ENCODE peak calls at places on chromosomes 13 and 19, in six cellular contexts. N is H7, V is progenitor cell of endocrine pancreas, S is ecto neural progenitor cell, T is lower leg skin, Y is IMR-90. U is an unnamed sample.

GRCh38 chr19:18379803-18380747 is 5.9 kb upstream of the GDF15 start:
- DNase-seq in N (peak), V (peak), S (no peak), T (peak), Y (peak), U (no peak)

GRCh38 chr13:114303700-114304327 is 10.5 kb upstream of the CHAMP1 start:
- DNase-seq in N (no peak), V (no peak), S (no peak), T (no peak), Y (no peak), U (no peak)

GRCh38 chr13:85247780-85248179 is 551.4 kb downstream of the SLITRK6 start:
- DNase-seq in N (no peak), V (no peak), S (no peak), T (no peak), Y (no peak), U (no peak)

GRCh38 chr13:77519808-77520207 is 15.7 kb upstream of the SCEL start:
- DNase-seq in N (no peak), V (no peak), S (no peak), T (no peak), Y (no peak), U (no peak)

GRCh38 chr19:45215391-45216191 is 29.6 kb downstream of the EXOC3L2 start:
- DNase-seq in N (peak), V (peak), S (no peak), T (no peak), Y (no peak), U (no peak)

GRCh38 chr13:34161829-34162544 is 344.0 kb downstream of the RFC3 start:
- DNase-seq in N (no peak), V (no peak), S (no peak), T (no peak), Y (peak), U (no peak)

GRCh38 chr13:26914624-26915023 is 154.0 kb upstream of the GPR12 start:
- DNase-seq in N (no peak), V (no peak), S (no peak), T (peak), Y (no peak), U (no peak)

GRCh38 chr13:84870190-84870589 is 929.0 kb downstream of the SLITRK6 start:
- DNase-seq in N (no peak), V (no peak), S (no peak), T (no peak), Y (no peak), U (no peak)

GRCh38 chr19:50994129-50994528 is 7.3 kb downstream of the KLK8 start:
- DNase-seq in N (no peak), V (no peak), S (no peak), T (no peak), Y (no peak), U (no peak)

GRCh38 chr19:8517551-8518442 is 3.8 kb upstream of the ZNF414 start:
- DNase-seq in N (no peak), V (no peak), S (no peak), T (no peak), Y (no peak), U (peak)

GRCh38 chr19:55777528-55777927 is 8.6 kb downstream of the RFPL4AL1 start:
- DNase-seq in N (no peak), V (no peak), S (no peak), T (no peak), Y (no peak), U (no peak)

GRCh38 chr13:84279166-84279565 is 396.9 kb upstream of the SLITRK1 start:
- DNase-seq in N (no peak), V (no peak), S (no peak), T (no peak), Y (peak), U (no peak)

GRCh38 chr13:25232937-25233515 is 54.3 kb downstream of the MTMR6 start:
- DNase-seq in N (peak), V (no peak), S (no peak), T (no peak), Y (peak), U (no peak)

GRCh38 chr19:16889429-16889882 is 657 bp downstream of the F2RL3 start:
- DNase-seq in N (no peak), V (no peak), S (no peak), T (no peak), Y (no peak), U (no peak)

GRCh38 chr13:54261856-54262255 is 1233.2 kb downstream of the OLFM4 start:
- DNase-seq in N (no peak), V (no peak), S (no peak), T (no peak), Y (no peak), U (no peak)

GRCh38 chr13:46964789-46965527 is 68.1 kb upstream of the HTR2A start:
- DNase-seq in N (no peak), V (no peak), S (no peak), T (no peak), Y (peak), U (no peak)

GRCh38 chr13:60562081-60562764 is 165.2 kb downstream of the TDRD3 start:
- DNase-seq in N (no peak), V (no peak), S (no peak), T (no peak), Y (peak), U (no peak)

GRCh38 chr13:40812724-40813445 is 23.5 kb downstream of the SLC25A15 start:
- DNase-seq in N (no peak), V (no peak), S (no peak), T (no peak), Y (peak), U (no peak)

GRCh38 chr19:19542507-19542906 is 4.4 kb downstream of the CILP2 start:
- DNase-seq in N (no peak), V (no peak), S (no peak), T (no peak), Y (no peak), U (no peak)

GRCh38 chr19:28388988-28389387 is 824.0 kb downstream of the UQCRFS1 start:
- DNase-seq in N (no peak), V (no peak), S (no peak), T (no peak), Y (no peak), U (no peak)

GRCh38 chr13:49148405-49148804 is 71.7 kb upstream of the MLNR start:
- DNase-seq in N (no peak), V (no peak), S (no peak), T (no peak), Y (no peak), U (no peak)

GRCh38 chr19:18203408-18203862 is 407 bp downstream of the RAB3A start:
- DNase-seq in N (no peak), V (no peak), S (no peak), T (no peak), Y (no peak), U (peak)

GRCh38 chr13:30431269-30431950 is 9.1 kb downstream of the UBE2L5 start:
- DNase-seq in N (no peak), V (no peak), S (no peak), T (no peak), Y (peak), U (no peak)

GRCh38 chr19:3175761-3176714 is 2.5 kb upstream of the S1PR4 start:
- DNase-seq in N (peak), V (no peak), S (no peak), T (no peak), Y (peak), U (no peak)

GRCh38 chr13:26197298-26197697 is 24.8 kb downstream of the RNF6 start:
- DNase-seq in N (no peak), V (no peak), S (no peak), T (no peak), Y (no peak), U (no peak)

U was measured in T-helper 9 cell.